ENCODE peak calls at places on chromosomes 4 and X, in six cellular contexts. Y is K562, E is HepG2, H is Peyer's patch, U is suprapubic skin, D is esophagus muscularis mucosa. O is an unnamed sample. For H3K4me1, the result is how much of the 10 kb centered on the place peaks cover.

GRCh38 chr4:36385951-36386561 is 104.6 kb downstream of the DTHD1 start:
- DNase-seq in U (no peak), D (no peak), H (no peak), E (no peak), Y (no peak), O (peak)

GRCh38 chrX:41718481-41719245 is 5.3 kb upstream of the GPR82 start:
- DNase-seq in D (no peak), U (no peak), H (no peak), Y (no peak), E (peak), O (no peak)

GRCh38 chrX:10071451-10072163 is 85.2 kb upstream of the CLCN4 start:
- DNase-seq in H (no peak), U (no peak), D (no peak), Y (no peak), E (no peak), O (no peak)

GRCh38 chr4:38654273-38654672 is 9.7 kb upstream of the KLF3 start:
- DNase-seq in Y (no peak), H (no peak), U (no peak), E (no peak), D (peak), O (no peak)

GRCh38 chr4:31089815-31090214 is 369.6 kb downstream of the PCDH7 start:
- DNase-seq in H (no peak), Y (no peak), E (no peak), U (no peak), D (no peak), O (peak)

GRCh38 chrX:51420610-51421009 is 75.8 kb downstream of the NUDT11 start:
- DNase-seq in H (no peak), D (no peak), Y (peak), U (no peak), E (peak), O (no peak)

GRCh38 chrX:143601809-143602208 is 34.1 kb downstream of the SLITRK4 start:
- DNase-seq in E (no peak), D (no peak), H (no peak), U (no peak), Y (no peak), O (no peak)

GRCh38 chr4:117898496-117898895 is 135.8 kb upstream of the NDST3 start:
- DNase-seq in E (no peak), U (no peak), H (no peak), D (no peak), Y (no peak), O (no peak)

GRCh38 chrX:129600981-129601424 is 53.8 kb downstream of the APLN start:
- DNase-seq in Y (peak), U (no peak), H (no peak), E (peak), D (no peak), O (no peak)

GRCh38 chr4:72280252-72280651 is 248.5 kb downstream of the NPFFR2 start:
- DNase-seq in Y (no peak), U (no peak), D (no peak), E (no peak), H (no peak), O (no peak)

GRCh38 chrX:332496-332860 is 13.9 kb upstream of the GTPBP6 start:
- DNase-seq in E (no peak), Y (no peak), H (no peak), D (no peak), U (peak), O (peak)

DNA sequence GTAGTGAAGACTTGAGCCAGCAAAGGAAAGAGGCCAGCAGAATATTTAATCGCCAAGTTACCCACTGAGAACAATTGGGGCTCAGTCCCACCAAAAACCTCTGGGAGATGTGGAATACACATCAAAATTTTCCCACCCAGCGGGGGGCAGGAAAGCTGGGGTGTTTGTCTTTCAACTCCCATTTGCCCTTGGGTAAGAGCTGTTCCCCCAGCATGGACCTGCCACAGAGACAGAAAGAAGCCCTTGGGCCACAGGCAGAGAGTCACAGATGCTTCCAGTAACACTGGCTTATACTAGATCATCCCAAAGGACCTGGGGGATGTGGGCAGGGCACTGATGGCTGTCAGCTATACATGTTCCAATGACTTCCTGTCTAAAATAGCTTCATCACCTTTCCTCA is 18.9 kb upstream of the FBXW7 start:
- DNase-seq in U (no peak), Y (no peak), E (no peak), D (no peak), H (no peak), O (no peak)
- H3K4me1 ChIP-seq in U (under half), Y (under half), E (under half), D (under half), H (under half), O (under half)

DNA sequence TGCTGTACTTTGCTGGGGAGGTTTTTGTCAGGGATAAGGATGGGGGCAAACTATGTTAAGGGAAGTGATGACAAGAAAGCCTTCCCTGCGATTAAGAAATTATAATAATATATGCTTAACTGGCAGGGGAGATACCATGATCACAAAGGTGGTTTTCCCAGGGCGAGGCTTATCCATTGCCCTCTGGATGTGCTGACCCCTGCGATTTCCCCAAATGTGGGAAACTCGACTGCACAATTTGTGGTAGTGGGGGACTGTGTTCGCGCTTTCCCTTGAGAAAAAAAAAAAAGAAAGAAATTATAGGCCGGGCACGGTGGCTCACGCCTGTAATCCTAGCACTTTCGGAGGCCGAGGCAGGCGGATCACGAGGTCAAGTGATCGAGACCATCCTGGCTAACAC is 24.5 kb downstream of the SLC25A43 start:
- DNase-seq in U (no peak), D (no peak), H (no peak), Y (no peak), E (no peak), O (no peak)
- TF ChIP-seq POLR2A in U (no peak), D (no peak), H (no peak), Y (no peak), E (no peak), O (no peak)

GRCh38 chr4:41456559-41457101 is 81.3 kb upstream of the LIMCH1 start:
- DNase-seq in E (no peak), U (no peak), D (no peak), H (no peak), Y (no peak), O (no peak)
- H3K4me1 ChIP-seq in E (under half), U (under half), D (under half), H (under half), Y (under half), O (half or more)

DNA sequence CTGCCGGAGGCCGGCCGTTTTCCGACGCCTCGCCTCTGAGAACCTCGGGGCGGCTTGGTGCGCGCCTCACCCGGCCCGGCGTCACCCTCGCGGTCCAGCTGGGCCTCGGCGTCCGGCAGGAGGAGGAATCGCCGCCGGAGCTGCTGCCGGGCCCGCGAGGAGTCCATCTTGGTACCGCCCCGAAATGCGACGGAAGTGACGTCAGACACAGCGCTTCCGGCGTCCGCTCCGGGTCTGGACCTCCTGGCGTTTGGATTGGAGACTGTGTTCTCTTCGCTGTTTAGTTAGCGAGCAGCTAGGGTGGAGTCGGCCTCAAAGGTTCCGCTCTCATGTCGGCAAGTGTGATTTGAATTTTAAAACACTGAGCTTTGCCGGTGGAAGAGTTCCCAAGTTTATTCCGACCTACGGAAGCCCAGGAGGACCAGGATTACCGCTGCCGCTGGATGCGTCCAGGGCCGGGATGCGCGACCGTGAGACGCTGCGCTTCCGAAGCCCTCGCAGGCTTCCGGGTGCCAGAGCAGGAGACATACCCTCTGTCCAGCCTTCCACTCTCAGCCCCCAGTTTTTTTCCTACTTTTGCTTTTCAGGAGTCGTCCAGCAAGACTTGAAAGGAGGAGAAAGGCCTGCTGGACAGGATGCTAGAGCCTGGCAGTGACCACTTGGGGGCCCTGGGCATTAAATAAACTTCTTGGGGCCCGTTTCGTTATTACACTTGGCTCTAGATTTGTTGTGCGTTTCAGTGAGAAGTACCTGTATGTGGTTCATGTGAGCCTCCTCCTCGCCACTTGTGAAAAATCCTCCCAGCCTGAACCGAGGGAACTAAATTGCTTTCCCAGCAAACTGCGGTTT is at the start of gene TMEM128:
- DNase-seq in D (peak), Y (peak), E (peak), U (peak), H (peak), O (peak)
- TF ChIP-seq POLR2A in D (peak), Y (peak), E (peak), U (peak), H (peak), O (peak)

DNA sequence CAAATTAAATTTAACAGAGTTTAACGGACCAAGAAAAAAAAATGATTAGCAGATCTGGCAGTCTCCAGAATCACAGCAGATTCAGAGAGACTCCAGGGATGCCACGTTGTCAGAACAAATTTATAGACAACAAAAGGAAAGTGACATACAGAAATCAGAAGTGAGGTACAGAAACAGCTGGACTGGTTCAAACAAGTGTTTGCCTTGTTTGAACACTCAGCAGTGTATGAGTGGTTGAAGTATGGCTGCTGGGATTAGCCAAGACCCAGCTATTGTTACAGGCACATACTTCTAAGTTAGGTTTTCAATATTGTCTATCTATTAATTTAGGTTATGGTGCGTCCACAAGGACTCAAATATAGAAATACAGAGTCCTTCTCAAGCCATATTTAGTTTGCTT is 19.1 kb downstream of the PIR start:
- DNase-seq in H (no peak), D (no peak), Y (no peak), E (no peak), U (no peak), O (no peak)
- H3K4me1 ChIP-seq in H (under half), D (under half), Y (under half), E (under half), U (under half), O (under half)

GRCh38 chr4:83012631-83013419 is 2.2 kb upstream of the LIN54 start:
- DNase-seq in U (peak), H (peak), Y (peak), E (peak), D (peak), O (peak)

GRCh38 chr4:83009529-83009928 is 1.1 kb downstream of the LIN54 start:
- DNase-seq in E (no peak), H (no peak), U (no peak), D (no peak), Y (no peak), O (no peak)

GRCh38 chr4:83010111-83010521 is 507 bp downstream of the LIN54 start:
- DNase-seq in D (no peak), E (no peak), U (no peak), Y (peak), H (no peak), O (no peak)

GRCh38 chr4:83011779-83012630 is 1.4 kb upstream of the LIN54 start:
- DNase-seq in H (peak), Y (peak), U (peak), E (no peak), D (no peak), O (peak)

DNA sequence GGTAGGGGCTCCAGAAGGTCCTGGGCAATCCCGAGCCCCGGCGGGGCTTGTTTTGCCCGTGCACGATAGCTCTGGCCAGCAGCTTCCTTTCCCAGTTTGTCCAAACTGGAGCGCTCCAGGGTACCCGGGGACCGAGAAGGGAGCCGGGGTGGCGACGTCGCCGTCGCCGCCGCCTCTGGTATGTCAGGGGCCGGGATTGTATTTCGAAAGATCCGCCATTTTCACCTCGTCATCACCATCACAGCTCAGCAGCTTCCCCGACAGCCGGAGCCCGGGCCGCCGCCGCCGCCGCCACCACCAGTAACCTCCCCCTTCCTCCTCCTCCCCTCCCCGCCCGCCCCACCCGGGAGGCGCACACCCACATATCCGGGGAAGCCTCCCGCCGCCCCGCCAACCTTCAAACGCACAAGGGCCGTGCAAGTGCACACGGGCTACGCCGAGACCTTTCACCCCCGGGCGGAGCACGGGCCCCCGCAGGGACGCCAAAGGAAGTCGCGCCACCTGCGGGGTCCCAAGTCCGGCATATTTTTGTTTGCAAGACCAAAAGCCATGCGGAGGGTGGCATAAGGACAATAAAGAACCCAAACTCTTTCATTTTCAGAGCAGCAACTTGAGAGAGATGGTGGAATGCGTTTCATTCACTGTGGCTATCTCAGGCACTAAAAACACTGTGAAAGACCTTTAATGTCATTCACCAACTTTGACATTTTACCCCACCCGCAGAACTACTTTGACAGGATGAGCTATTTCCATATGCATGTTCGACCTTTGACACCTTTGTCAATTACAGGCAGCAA is at the start of gene LIN54:
- DNase-seq in Y (peak), E (peak), H (peak), U (peak), D (peak), O (peak)
- TF ChIP-seq POLR2A in Y (peak), E (peak), H (peak), U (no peak), D (no peak), O (no peak)

GRCh38 chr4:133149364-133149695 is 236 bp downstream of the PCDH10 start:
- DNase-seq in E (no peak), H (no peak), Y (no peak), D (no peak), U (no peak), O (no peak)
- H3K4me1 ChIP-seq in E (under half), H (under half), Y (under half), D (half or more), U (half or more), O (half or more)

GRCh38 chrX:90883479-90883878 is 551.2 kb upstream of the PABPC5 start:
- DNase-seq in U (no peak), H (no peak), Y (no peak), E (no peak), D (no peak), O (no peak)
- TF ChIP-seq POLR2A in U (no peak), H (no peak), Y (no peak), E (no peak), D (no peak), O (no peak)